ENCODE peak calls at places on chromosomes 4 and X, in four cellular contexts. Z is C1 segment of cervical spinal cord, J is HCEC 1CT, R is GM04503. M is an unnamed sample.

GRCh38 chrX:118315529-118315928 is 30.4 kb upstream of the WDR44 start:
- DNase-seq in J (no peak), R (no peak), Z (no peak), M (no peak)

GRCh38 chr4:39046243-39046642 is 14.0 kb upstream of the TMEM156 start:
- DNase-seq in Z (no peak), J (no peak), R (no peak), M (no peak)

GRCh38 chrX:107429090-107429489 is 20.4 kb upstream of the FRMPD3 start:
- DNase-seq in J (no peak), R (no peak), Z (no peak), M (no peak)

GRCh38 chrX:132219343-132219768 is at the start of gene RAP2C:
- DNase-seq in J (peak; percentile 55), Z (peak; percentile 47), R (no peak), M (peak; percentile 74)

GRCh38 chr4:160887668-160888067 is 1276.1 kb downstream of the FSTL5 start:
- DNase-seq in R (no peak), J (no peak), Z (no peak), M (no peak)

GRCh38 chr4:163269156-163269555 is 63.2 kb downstream of the NPY1R start:
- DNase-seq in J (no peak), Z (no peak), R (no peak), M (no peak)

GRCh38 chrX:39730671-39731389 is 366.9 kb downstream of the BCOR start:
- DNase-seq in R (peak; percentile 50), Z (peak; percentile 52), J (peak; percentile 60), M (peak; percentile 76)

GRCh38 chr4:186592450-186592849 is 37.1 kb upstream of the MTNR1A start:
- DNase-seq in J (no peak), R (no peak), Z (no peak), M (no peak)

GRCh38 chr4:137674066-137674465 is 141.8 kb upstream of the PCDH18 start:
- DNase-seq in Z (no peak), J (peak; percentile 79), R (no peak), M (no peak)

GRCh38 chr4:26181616-26182015 is 139.2 kb upstream of the RBPJ start:
- DNase-seq in Z (no peak), J (peak; percentile 56), R (no peak), M (no peak)

GRCh38 chr4:31237242-31237641 is 517.1 kb downstream of the PCDH7 start:
- DNase-seq in Z (no peak), R (no peak), J (no peak), M (no peak)

GRCh38 chr4:108772402-108772801 is 9.5 kb upstream of the ETNPPL start:
- DNase-seq in R (no peak), Z (no peak), J (no peak), M (no peak)

GRCh38 chr4:112075129-112075753 is 70.0 kb upstream of the FAM241A start:
- DNase-seq in Z (no peak), R (peak; percentile 31), J (peak; percentile 58), M (no peak)

GRCh38 chr4:103091601-103092223 is 7.9 kb downstream of the BDH2 start:
- DNase-seq in R (no peak), J (peak; percentile 54), Z (peak; percentile 14), M (no peak)

GRCh38 chrX:133639726-133640125 is 224.4 kb upstream of the GPC4 start:
- DNase-seq in Z (no peak), R (no peak), J (no peak), M (no peak)

GRCh38 chr4:181611033-181611711 is 632.0 kb upstream of the TENM3 start:
- DNase-seq in R (no peak), J (no peak), Z (no peak), M (no peak)

GRCh38 chr4:141807073-141807472 is 170.7 kb downstream of the IL15 start:
- DNase-seq in R (no peak), Z (no peak), J (peak; percentile 57), M (no peak)

GRCh38 chr4:19399001-19399400 is 852.7 kb upstream of the SLIT2 start:
- DNase-seq in Z (no peak), R (no peak), J (peak; percentile 67), M (no peak)

GRCh38 chr4:38310446-38311043 is 350.3 kb downstream of the PTTG2 start:
- DNase-seq in J (no peak), R (no peak), Z (no peak), M (no peak)

GRCh38 chrX:107574711-107575110 is 53.6 kb upstream of the PRPS1 start:
- DNase-seq in J (peak; percentile 68), R (no peak), Z (no peak), M (no peak)

GRCh38 chr4:6581566-6582121 is 6.7 kb downstream of the MAN2B2 start:
- DNase-seq in Z (no peak), R (no peak), J (no peak), M (no peak)

GRCh38 chr4:184269879-184270430 is 52.3 kb upstream of the ENPP6 start:
- DNase-seq in J (no peak), R (no peak), Z (no peak), M (peak; percentile 31)

GRCh38 chr4:112704991-112705845 is 68.3 kb downstream of the LARP7 start:
- DNase-seq in Z (peak; percentile 33), J (peak; percentile 16), R (no peak), M (no peak)

GRCh38 chr4:107863850-107864371 is 39.2 kb downstream of the SGMS2 start:
- DNase-seq in R (no peak), Z (no peak), J (no peak), M (no peak)

GRCh38 chr4:88713782-88714181 is 16.2 kb upstream of the NAP1L5 start:
- DNase-seq in R (no peak), J (no peak), Z (no peak), M (no peak)

GRCh38 chr4:15197005-15197404 is 194.7 kb downstream of the CPEB2 start:
- DNase-seq in Z (no peak), R (no peak), J (peak; percentile 10), M (no peak)

GRCh38 chrX:35006361-35006760 is 63.8 kb downstream of the FAM47B start:
- DNase-seq in Z (no peak), R (no peak), J (no peak), M (no peak)

GRCh38 chr4:99998062-99998880 is 48.2 kb upstream of the H2AZ1 start:
- DNase-seq in J (peak; percentile 34), Z (no peak), R (peak; percentile 21), M (no peak)